ENCODE peak calls at places on chromosomes 1 and 21, in nine cellular contexts. W is ACHN; N is AG08395; G is CD8-positive, alpha-beta T cell; F is heart right ventricle; P is GM06990; O is AG08396; Q is HT-29; A is germinal center. E is an unnamed sample.
A peak's percentile ranks its signal among the peaks of the same experiment; 100 is the strongest.

GRCh38 chr1:93822710-93823425 is 56.1 kb downstream of the DNTTIP2 start:
- DNase-seq in G (no peak), O (no peak), P (no peak), F (no peak), Q (peak; percentile 18), W (no peak), A (no peak), N (no peak), E (no peak)

GRCh38 chr1:179038528-179039281 is 13.0 kb downstream of the FAM20B start:
- DNase-seq in W (no peak), A (no peak), N (peak; percentile 13), Q (no peak), G (no peak), P (no peak), F (no peak), O (no peak), E (no peak)

GRCh38 chr1:44819257-44819593 is 10.9 kb downstream of the BTBD19 start:
- DNase-seq in A (no peak), G (no peak), W (no peak), O (peak; percentile 59), P (peak; percentile 80), N (peak; percentile 32), F (peak; percentile 1), Q (no peak), E (no peak)

GRCh38 chr1:58727363-58727762 is 27.5 kb upstream of the MYSM1 start:
- DNase-seq in F (no peak), G (no peak), P (no peak), A (no peak), W (peak; percentile 58), O (peak; percentile 44), Q (no peak), N (peak; percentile 81), E (peak; percentile 99)

GRCh38 chr1:241443561-241443960 is 76.0 kb downstream of the FH start:
- DNase-seq in O (no peak), W (no peak), Q (no peak), P (no peak), G (no peak), F (no peak), N (no peak), A (no peak), E (no peak)

GRCh38 chr1:110677016-110677415 is 2.3 kb upstream of the KCNA3 start:
- DNase-seq in F (no peak), A (no peak), W (no peak), P (no peak), G (no peak), N (no peak), O (no peak), Q (no peak), E (no peak)

GRCh38 chr1:235758931-235759330 is 107.8 kb downstream of the LYST start:
- DNase-seq in F (no peak), N (no peak), Q (peak; percentile 7), A (no peak), W (no peak), O (no peak), P (no peak), G (no peak), E (no peak)

GRCh38 chr1:39544327-39544726 is 32.3 kb downstream of the PABPC4 start:
- DNase-seq in F (no peak), G (no peak), W (no peak), A (no peak), O (no peak), N (no peak), P (no peak), Q (no peak), E (no peak)

GRCh38 chr1:165884009-165884689 is 56.7 kb downstream of the UCK2 start:
- DNase-seq in O (no peak), Q (no peak), F (no peak), N (no peak), W (no peak), P (no peak), G (no peak), A (no peak), E (no peak)

GRCh38 chr1:201282931-201283829 is at the start of gene PKP1:
- DNase-seq in Q (peak; percentile 59), P (no peak), A (no peak), O (peak; percentile 46), G (peak; percentile 11), N (peak; percentile 33), W (peak; percentile 37), F (peak; percentile 38), E (no peak)

GRCh38 chr21:39456665-39457064 is 4.9 kb downstream of the SH3BGR start:
- DNase-seq in Q (no peak), O (no peak), F (no peak), W (no peak), A (no peak), G (no peak), P (no peak), N (no peak), E (no peak)

GRCh38 chr1:167566766-167567165 is 13.2 kb upstream of the CREG1 start:
- DNase-seq in W (no peak), Q (no peak), N (no peak), O (no peak), P (no peak), G (no peak), F (no peak), A (no peak), E (no peak)

GRCh38 chr1:238346340-238346739 is 455.6 kb upstream of the ZP4 start:
- DNase-seq in P (no peak), O (no peak), N (no peak), G (no peak), Q (no peak), F (no peak), A (no peak), W (no peak), E (no peak)

GRCh38 chr1:207868769-207869721 is 41.9 kb downstream of the CD34 start:
- DNase-seq in O (peak; percentile 94), W (peak; percentile 79), F (peak; percentile 87), A (peak; percentile 84), P (peak; percentile 87), G (peak; percentile 64), Q (peak; percentile 78), N (peak; percentile 90), E (peak; percentile 51)